ENCODE peak calls at places on chromosomes 11 and 22, in eight cellular contexts. One of them, this sample, is unnamed.

GRCh38 chr11:119284344-119285157 is 32.4 kb downstream of the MCAM start:
- DNase-seq in fibroblast of lung: peak
- DNase-seq in AG09309: peak
- DNase-seq in fibroblast of villous mesenchyme: peak
- DNase-seq in cardiac muscle cell: peak
- DNase-seq in K562: peak
- DNase-seq in heart left ventricle: no peak
- DNase-seq in brain microvascular endothelial cell: no peak
- DNase-seq in this sample: peak

GRCh38 chr22:46125816-46126770 is 24.2 kb upstream of the PPARA start:
- DNase-seq in heart left ventricle: no peak
- DNase-seq in brain microvascular endothelial cell: no peak
- DNase-seq in fibroblast of villous mesenchyme: no peak
- DNase-seq in cardiac muscle cell: no peak
- DNase-seq in K562: no peak
- DNase-seq in AG09309: no peak
- DNase-seq in fibroblast of lung: no peak
- DNase-seq in this sample: no peak

GRCh38 chr22:42300286-42301071 is 30.0 kb upstream of the TCF20 start:
- DNase-seq in K562: peak
- DNase-seq in fibroblast of villous mesenchyme: no peak
- DNase-seq in fibroblast of lung: no peak
- DNase-seq in brain microvascular endothelial cell: no peak
- DNase-seq in cardiac muscle cell: no peak
- DNase-seq in AG09309: no peak
- DNase-seq in heart left ventricle: no peak
- DNase-seq in this sample: no peak

GRCh38 chr11:107177106-107177477 is 158.8 kb upstream of the GUCY1A2 start:
- DNase-seq in cardiac muscle cell: no peak
- DNase-seq in K562: no peak
- DNase-seq in fibroblast of lung: no peak
- DNase-seq in fibroblast of villous mesenchyme: no peak
- DNase-seq in heart left ventricle: no peak
- DNase-seq in brain microvascular endothelial cell: no peak
- DNase-seq in AG09309: no peak
- DNase-seq in this sample: no peak

GRCh38 chr22:36008565-36008964 is 20.1 kb downstream of the RBFOX2 start:
- DNase-seq in fibroblast of villous mesenchyme: no peak
- DNase-seq in K562: no peak
- DNase-seq in cardiac muscle cell: no peak
- DNase-seq in heart left ventricle: no peak
- DNase-seq in AG09309: no peak
- DNase-seq in fibroblast of lung: no peak
- DNase-seq in brain microvascular endothelial cell: no peak
- DNase-seq in this sample: no peak

GRCh38 chr11:18776324-18776723 is 15.3 kb downstream of the PTPN5 start:
- DNase-seq in fibroblast of villous mesenchyme: no peak
- DNase-seq in brain microvascular endothelial cell: no peak
- DNase-seq in K562: no peak
- DNase-seq in AG09309: no peak
- DNase-seq in cardiac muscle cell: no peak
- DNase-seq in heart left ventricle: no peak
- DNase-seq in fibroblast of lung: no peak
- DNase-seq in this sample: no peak

GRCh38 chr11:13261600-13262061 is 16.0 kb upstream of the BMAL1 start:
- DNase-seq in brain microvascular endothelial cell: peak
- DNase-seq in fibroblast of villous mesenchyme: peak
- DNase-seq in cardiac muscle cell: no peak
- DNase-seq in heart left ventricle: no peak
- DNase-seq in fibroblast of lung: peak
- DNase-seq in AG09309: peak
- DNase-seq in K562: no peak
- DNase-seq in this sample: peak

GRCh38 chr11:72696866-72697428 is 22.7 kb upstream of the PDE2A start:
- DNase-seq in cardiac muscle cell: no peak
- DNase-seq in brain microvascular endothelial cell: no peak
- DNase-seq in AG09309: no peak
- DNase-seq in fibroblast of lung: no peak
- DNase-seq in heart left ventricle: peak
- DNase-seq in fibroblast of villous mesenchyme: peak
- DNase-seq in K562: peak
- DNase-seq in this sample: peak

GRCh38 chr22:42127606-42128005 is 3.0 kb downstream of the CYP2D6 start:
- DNase-seq in AG09309: no peak
- DNase-seq in heart left ventricle: no peak
- DNase-seq in K562: no peak
- DNase-seq in fibroblast of lung: no peak
- DNase-seq in brain microvascular endothelial cell: no peak
- DNase-seq in fibroblast of villous mesenchyme: no peak
- DNase-seq in cardiac muscle cell: no peak
- DNase-seq in this sample: no peak

GRCh38 chr11:933002-933820 is 7.5 kb downstream of the AP2A2 start:
- DNase-seq in cardiac muscle cell: no peak
- DNase-seq in fibroblast of lung: peak
- DNase-seq in K562: no peak
- DNase-seq in brain microvascular endothelial cell: peak
- DNase-seq in AG09309: no peak
- DNase-seq in heart left ventricle: no peak
- DNase-seq in fibroblast of villous mesenchyme: peak
- DNase-seq in this sample: no peak

GRCh38 chr11:109264128-109264527 is 157.9 kb upstream of the C11orf87 start:
- DNase-seq in AG09309: no peak
- DNase-seq in fibroblast of villous mesenchyme: no peak
- DNase-seq in fibroblast of lung: no peak
- DNase-seq in brain microvascular endothelial cell: no peak
- DNase-seq in heart left ventricle: no peak
- DNase-seq in K562: no peak
- DNase-seq in cardiac muscle cell: no peak
- DNase-seq in this sample: no peak

GRCh38 chr11:13238879-13239514 is 38.6 kb upstream of the BMAL1 start:
- DNase-seq in fibroblast of lung: peak
- DNase-seq in K562: peak
- DNase-seq in AG09309: no peak
- DNase-seq in brain microvascular endothelial cell: peak
- DNase-seq in fibroblast of villous mesenchyme: peak
- DNase-seq in heart left ventricle: no peak
- DNase-seq in cardiac muscle cell: peak
- DNase-seq in this sample: peak

GRCh38 chr11:4766420-4767043 is 3.2 kb downstream of the OR51F1 start:
- DNase-seq in cardiac muscle cell: no peak
- DNase-seq in AG09309: no peak
- DNase-seq in heart left ventricle: no peak
- DNase-seq in fibroblast of lung: no peak
- DNase-seq in K562: no peak
- DNase-seq in brain microvascular endothelial cell: no peak
- DNase-seq in fibroblast of villous mesenchyme: no peak
- DNase-seq in this sample: no peak

GRCh38 chr11:1117970-1118369 is 39.8 kb upstream of the MUC5AC start:
- DNase-seq in fibroblast of lung: no peak
- DNase-seq in fibroblast of villous mesenchyme: no peak
- DNase-seq in K562: no peak
- DNase-seq in brain microvascular endothelial cell: no peak
- DNase-seq in cardiac muscle cell: no peak
- DNase-seq in heart left ventricle: no peak
- DNase-seq in AG09309: no peak
- DNase-seq in this sample: no peak

GRCh38 chr22:37198290-37199102 is 10.4 kb upstream of the C1QTNF6 start:
- DNase-seq in cardiac muscle cell: peak
- DNase-seq in heart left ventricle: peak
- DNase-seq in fibroblast of villous mesenchyme: peak
- DNase-seq in fibroblast of lung: peak
- DNase-seq in K562: peak
- DNase-seq in brain microvascular endothelial cell: peak
- DNase-seq in AG09309: no peak
- DNase-seq in this sample: peak

GRCh38 chr22:37201066-37201820 is 11.0 kb downstream of the SSTR3 start:
- DNase-seq in fibroblast of lung: no peak
- DNase-seq in cardiac muscle cell: no peak
- DNase-seq in K562: no peak
- DNase-seq in brain microvascular endothelial cell: no peak
- DNase-seq in heart left ventricle: no peak
- DNase-seq in fibroblast of villous mesenchyme: no peak
- DNase-seq in AG09309: no peak
- DNase-seq in this sample: no peak

GRCh38 chr22:29143848-29144785 is 61.6 kb upstream of the EMID1 start:
- DNase-seq in K562: no peak
- DNase-seq in brain microvascular endothelial cell: no peak
- DNase-seq in fibroblast of lung: no peak
- DNase-seq in AG09309: no peak
- DNase-seq in heart left ventricle: no peak
- DNase-seq in fibroblast of villous mesenchyme: no peak
- DNase-seq in cardiac muscle cell: peak
- DNase-seq in this sample: no peak

GRCh38 chr11:115930276-115930675 is 426.1 kb upstream of the CADM1 start:
- DNase-seq in brain microvascular endothelial cell: no peak
- DNase-seq in cardiac muscle cell: peak
- DNase-seq in AG09309: no peak
- DNase-seq in fibroblast of villous mesenchyme: no peak
- DNase-seq in heart left ventricle: no peak
- DNase-seq in fibroblast of lung: peak
- DNase-seq in K562: no peak
- DNase-seq in this sample: no peak

GRCh38 chr11:125263268-125263790 is 98.8 kb downstream of the PKNOX2 start:
- DNase-seq in brain microvascular endothelial cell: peak
- DNase-seq in cardiac muscle cell: peak
- DNase-seq in AG09309: peak
- DNase-seq in fibroblast of villous mesenchyme: peak
- DNase-seq in K562: no peak
- DNase-seq in heart left ventricle: peak
- DNase-seq in fibroblast of lung: peak
- DNase-seq in this sample: peak

GRCh38 chr11:130644187-130644586 is 195.7 kb downstream of the ADAMTS15 start:
- DNase-seq in cardiac muscle cell: no peak
- DNase-seq in fibroblast of villous mesenchyme: no peak
- DNase-seq in heart left ventricle: no peak
- DNase-seq in AG09309: no peak
- DNase-seq in brain microvascular endothelial cell: no peak
- DNase-seq in fibroblast of lung: no peak
- DNase-seq in K562: no peak
- DNase-seq in this sample: no peak

GRCh38 chr11:119377961-119378667 is 3.4 kb downstream of the USP2 start:
- DNase-seq in fibroblast of lung: no peak
- DNase-seq in brain microvascular endothelial cell: no peak
- DNase-seq in cardiac muscle cell: no peak
- DNase-seq in fibroblast of villous mesenchyme: no peak
- DNase-seq in K562: peak
- DNase-seq in AG09309: no peak
- DNase-seq in heart left ventricle: no peak
- DNase-seq in this sample: no peak

GRCh38 chr11:8807544-8808225 is 103.3 kb upstream of the AKIP1 start:
- DNase-seq in brain microvascular endothelial cell: no peak
- DNase-seq in K562: no peak
- DNase-seq in cardiac muscle cell: no peak
- DNase-seq in heart left ventricle: peak
- DNase-seq in AG09309: peak
- DNase-seq in fibroblast of villous mesenchyme: peak
- DNase-seq in fibroblast of lung: peak
- DNase-seq in this sample: peak
- H3K4me3 ChIP-seq in brain microvascular endothelial cell: peak
- H3K4me3 ChIP-seq in K562: no peak
- H3K4me3 ChIP-seq in cardiac muscle cell: no peak
- H3K4me3 ChIP-seq in heart left ventricle: peak
- H3K4me3 ChIP-seq in AG09309: peak
- H3K4me3 ChIP-seq in fibroblast of villous mesenchyme: peak
- H3K4me3 ChIP-seq in fibroblast of lung: peak
- H3K4me3 ChIP-seq in this sample: peak

DNA sequence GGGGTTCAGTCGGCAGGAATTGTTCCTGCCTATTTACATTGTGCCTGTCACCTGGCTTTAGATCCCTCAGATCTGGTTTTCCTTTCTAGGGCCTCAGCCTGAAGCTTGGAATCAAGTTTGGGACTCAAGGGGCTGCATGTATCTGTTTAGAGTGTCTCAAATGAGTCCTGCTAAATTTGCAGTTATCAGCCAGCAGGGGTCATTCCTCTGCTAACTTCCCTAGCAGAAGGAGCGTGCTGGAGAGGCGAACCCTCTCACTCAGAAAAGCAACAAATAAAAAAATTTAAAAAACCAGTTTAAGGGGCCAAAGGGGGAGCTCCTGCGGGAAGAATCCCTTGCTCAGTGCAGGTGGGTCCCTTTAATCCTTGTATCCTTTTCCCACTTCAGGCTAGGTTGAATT is 1220.2 kb downstream of the JRKL start:
- DNase-seq in brain microvascular endothelial cell: no peak
- DNase-seq in cardiac muscle cell: no peak
- DNase-seq in AG09309: no peak
- DNase-seq in K562: peak
- DNase-seq in heart left ventricle: no peak
- DNase-seq in fibroblast of lung: no peak
- DNase-seq in fibroblast of villous mesenchyme: peak
- DNase-seq in this sample: no peak
- TF ChIP-seq CTCF in brain microvascular endothelial cell: peak
- TF ChIP-seq CTCF in cardiac muscle cell: peak
- TF ChIP-seq CTCF in AG09309: no peak
- TF ChIP-seq CTCF in K562: peak
- TF ChIP-seq CTCF in heart left ventricle: no peak
- TF ChIP-seq CTCF in fibroblast of lung: peak
- TF ChIP-seq CTCF in fibroblast of villous mesenchyme: peak
- TF ChIP-seq CTCF in this sample: no peak

DNA sequence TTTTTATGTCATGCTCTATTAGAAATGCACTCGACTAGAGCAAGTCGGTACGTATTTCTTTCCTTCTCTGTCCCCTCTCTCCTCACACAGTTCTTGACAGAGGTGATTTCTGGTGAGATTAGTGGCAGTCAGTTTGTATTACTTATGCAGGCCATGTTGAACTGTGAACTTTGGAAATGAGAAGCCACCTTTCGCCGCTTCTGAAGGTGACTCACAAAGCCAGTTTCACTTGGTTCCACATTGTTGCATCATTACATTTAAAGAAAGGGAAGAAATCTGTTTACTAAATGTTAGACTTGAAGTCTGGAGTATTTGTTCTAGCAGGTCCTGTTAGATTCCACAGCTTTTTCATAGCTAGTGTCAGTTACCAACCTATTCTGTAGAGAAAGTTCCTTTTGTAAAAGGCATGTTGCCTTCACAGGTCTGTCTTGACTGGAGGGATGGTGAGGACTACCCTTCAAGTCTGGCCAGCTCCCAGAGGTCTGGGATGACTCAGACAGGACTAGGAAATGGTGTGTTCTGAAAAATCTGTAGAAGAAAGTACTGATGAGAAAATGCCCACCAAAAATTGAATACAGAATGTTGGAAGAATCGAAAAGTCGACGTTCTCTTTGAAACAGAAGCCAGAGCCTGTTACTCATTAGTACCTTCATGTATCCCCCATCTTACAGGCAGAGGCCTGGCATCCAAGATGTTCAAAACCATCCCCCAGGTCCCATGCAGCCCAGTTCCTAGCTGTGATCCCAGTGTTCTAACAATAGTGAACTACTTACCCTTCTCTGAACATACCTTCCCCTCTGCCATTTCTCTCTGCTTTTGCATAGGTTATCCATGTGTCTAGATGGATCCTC is 181.4 kb downstream of the DBX1 start:
- DNase-seq in brain microvascular endothelial cell: peak
- DNase-seq in cardiac muscle cell: no peak
- DNase-seq in heart left ventricle: peak
- DNase-seq in AG09309: peak
- DNase-seq in fibroblast of lung: peak
- DNase-seq in K562: peak
- DNase-seq in fibroblast of villous mesenchyme: peak
- DNase-seq in this sample: peak
- H3K4me3 ChIP-seq in brain microvascular endothelial cell: no peak
- H3K4me3 ChIP-seq in cardiac muscle cell: no peak
- H3K4me3 ChIP-seq in heart left ventricle: no peak
- H3K4me3 ChIP-seq in AG09309: no peak
- H3K4me3 ChIP-seq in fibroblast of lung: no peak
- H3K4me3 ChIP-seq in K562: no peak
- H3K4me3 ChIP-seq in fibroblast of villous mesenchyme: no peak
- H3K4me3 ChIP-seq in this sample: no peak

GRCh38 chr11:101003468-101003867 is 126.1 kb downstream of the PGR start:
- DNase-seq in brain microvascular endothelial cell: no peak
- DNase-seq in heart left ventricle: no peak
- DNase-seq in K562: no peak
- DNase-seq in fibroblast of lung: no peak
- DNase-seq in AG09309: no peak
- DNase-seq in fibroblast of villous mesenchyme: no peak
- DNase-seq in cardiac muscle cell: no peak
- DNase-seq in this sample: no peak
- TF ChIP-seq CTCF in brain microvascular endothelial cell: no peak
- TF ChIP-seq CTCF in heart left ventricle: no peak
- TF ChIP-seq CTCF in K562: no peak
- TF ChIP-seq CTCF in fibroblast of lung: no peak
- TF ChIP-seq CTCF in AG09309: peak
- TF ChIP-seq CTCF in fibroblast of villous mesenchyme: peak
- TF ChIP-seq CTCF in cardiac muscle cell: no peak
- TF ChIP-seq CTCF in this sample: peak